ENCODE peak calls at places on chromosomes 16 and 17, in eight cellular contexts. One of them, this sample, is unnamed.

GRCh38 chr16:26129997-26130396 is 438.2 kb downstream of the HS3ST4 start:
- DNase-seq in stomach: no peak
- DNase-seq in left lung: no peak
- DNase-seq in heart left ventricle: no peak
- DNase-seq in body of pancreas: no peak
- DNase-seq in CD4-positive, CD25-positive, alpha-beta regulatory T cell: no peak
- DNase-seq in mesendoderm: no peak
- DNase-seq in naive thymus-derived CD4-positive, alpha-beta T cell: no peak
- DNase-seq in this sample: no peak

GRCh38 chr17:57697891-57698708 is 47.0 kb downstream of the CCDC182 start:
- DNase-seq in stomach: no peak
- DNase-seq in CD4-positive, CD25-positive, alpha-beta regulatory T cell: no peak
- DNase-seq in body of pancreas: no peak
- DNase-seq in left lung: no peak
- DNase-seq in heart left ventricle: no peak
- DNase-seq in naive thymus-derived CD4-positive, alpha-beta T cell: no peak
- DNase-seq in mesendoderm: peak; percentile 75
- DNase-seq in this sample: no peak

GRCh38 chr17:28507567-28508195 is 1.5 kb downstream of the FOXN1 start:
- DNase-seq in mesendoderm: no peak
- DNase-seq in body of pancreas: no peak
- DNase-seq in left lung: no peak
- DNase-seq in stomach: no peak
- DNase-seq in naive thymus-derived CD4-positive, alpha-beta T cell: no peak
- DNase-seq in heart left ventricle: no peak
- DNase-seq in CD4-positive, CD25-positive, alpha-beta regulatory T cell: no peak
- DNase-seq in this sample: no peak

GRCh38 chr16:49647673-49648072 is 208.2 kb downstream of the ZNF423 start:
- DNase-seq in CD4-positive, CD25-positive, alpha-beta regulatory T cell: no peak
- DNase-seq in mesendoderm: no peak
- DNase-seq in naive thymus-derived CD4-positive, alpha-beta T cell: no peak
- DNase-seq in heart left ventricle: no peak
- DNase-seq in body of pancreas: no peak
- DNase-seq in left lung: no peak
- DNase-seq in stomach: no peak
- DNase-seq in this sample: no peak

GRCh38 chr16:85750827-85751641 is at the start of gene C16orf74:
- DNase-seq in body of pancreas: peak; percentile 39
- DNase-seq in CD4-positive, CD25-positive, alpha-beta regulatory T cell: no peak
- DNase-seq in left lung: peak; percentile 91
- DNase-seq in mesendoderm: no peak
- DNase-seq in stomach: peak; percentile 68
- DNase-seq in naive thymus-derived CD4-positive, alpha-beta T cell: peak; percentile 8
- DNase-seq in heart left ventricle: no peak
- DNase-seq in this sample: peak; percentile 73

GRCh38 chr16:28876016-28876659 is 2.1 kb upstream of the ATP2A1 start:
- DNase-seq in stomach: no peak
- DNase-seq in CD4-positive, CD25-positive, alpha-beta regulatory T cell: no peak
- DNase-seq in naive thymus-derived CD4-positive, alpha-beta T cell: no peak
- DNase-seq in heart left ventricle: no peak
- DNase-seq in left lung: no peak
- DNase-seq in mesendoderm: no peak
- DNase-seq in body of pancreas: no peak
- DNase-seq in this sample: no peak

GRCh38 chr16:28587386-28587785 is 9.5 kb downstream of the SULT1A2 start:
- DNase-seq in stomach: no peak
- DNase-seq in body of pancreas: no peak
- DNase-seq in left lung: no peak
- DNase-seq in mesendoderm: no peak
- DNase-seq in CD4-positive, CD25-positive, alpha-beta regulatory T cell: no peak
- DNase-seq in naive thymus-derived CD4-positive, alpha-beta T cell: no peak
- DNase-seq in heart left ventricle: no peak
- DNase-seq in this sample: no peak

GRCh38 chr16:68731569-68732067 is 5.5 kb upstream of the CDH1 start:
- DNase-seq in stomach: no peak
- DNase-seq in heart left ventricle: no peak
- DNase-seq in CD4-positive, CD25-positive, alpha-beta regulatory T cell: no peak
- DNase-seq in naive thymus-derived CD4-positive, alpha-beta T cell: no peak
- DNase-seq in mesendoderm: no peak
- DNase-seq in body of pancreas: no peak
- DNase-seq in left lung: no peak
- DNase-seq in this sample: no peak

GRCh38 chr16:361872-362701 is 8.3 kb downstream of the MRPL28 start:
- DNase-seq in CD4-positive, CD25-positive, alpha-beta regulatory T cell: peak; percentile 80
- DNase-seq in stomach: peak; percentile 84
- DNase-seq in left lung: peak; percentile 91
- DNase-seq in naive thymus-derived CD4-positive, alpha-beta T cell: peak; percentile 43
- DNase-seq in body of pancreas: peak; percentile 83
- DNase-seq in heart left ventricle: peak; percentile 86
- DNase-seq in mesendoderm: peak; percentile 84
- DNase-seq in this sample: peak; percentile 85

GRCh38 chr16:72179592-72179991 is 7.6 kb upstream of the PMFBP1 start:
- DNase-seq in left lung: no peak
- DNase-seq in naive thymus-derived CD4-positive, alpha-beta T cell: no peak
- DNase-seq in heart left ventricle: no peak
- DNase-seq in CD4-positive, CD25-positive, alpha-beta regulatory T cell: no peak
- DNase-seq in stomach: no peak
- DNase-seq in body of pancreas: no peak
- DNase-seq in mesendoderm: no peak
- DNase-seq in this sample: no peak

GRCh38 chr17:82668024-82668630 is 19.9 kb upstream of the WDR45B start:
- DNase-seq in heart left ventricle: peak; percentile 47
- DNase-seq in CD4-positive, CD25-positive, alpha-beta regulatory T cell: no peak
- DNase-seq in stomach: no peak
- DNase-seq in mesendoderm: no peak
- DNase-seq in left lung: no peak
- DNase-seq in naive thymus-derived CD4-positive, alpha-beta T cell: no peak
- DNase-seq in body of pancreas: no peak
- DNase-seq in this sample: no peak

GRCh38 chr16:85553436-85554113 is 59.5 kb upstream of the GSE1 start:
- DNase-seq in naive thymus-derived CD4-positive, alpha-beta T cell: peak; percentile 25
- DNase-seq in left lung: peak; percentile 93
- DNase-seq in heart left ventricle: peak; percentile 90
- DNase-seq in body of pancreas: peak; percentile 68
- DNase-seq in CD4-positive, CD25-positive, alpha-beta regulatory T cell: peak; percentile 63
- DNase-seq in stomach: peak; percentile 79
- DNase-seq in mesendoderm: peak; percentile 90
- DNase-seq in this sample: peak; percentile 88

GRCh38 chr17:40602445-40603443 is 37.5 kb upstream of the CCR7 start:
- DNase-seq in naive thymus-derived CD4-positive, alpha-beta T cell: peak; percentile 90
- DNase-seq in body of pancreas: no peak
- DNase-seq in left lung: no peak
- DNase-seq in CD4-positive, CD25-positive, alpha-beta regulatory T cell: peak; percentile 89
- DNase-seq in heart left ventricle: no peak
- DNase-seq in stomach: no peak
- DNase-seq in mesendoderm: no peak
- DNase-seq in this sample: no peak

GRCh38 chr17:70110443-70110880 is 35.4 kb downstream of the KCNJ16 start:
- DNase-seq in left lung: no peak
- DNase-seq in body of pancreas: no peak
- DNase-seq in stomach: no peak
- DNase-seq in heart left ventricle: no peak
- DNase-seq in mesendoderm: no peak
- DNase-seq in naive thymus-derived CD4-positive, alpha-beta T cell: no peak
- DNase-seq in CD4-positive, CD25-positive, alpha-beta regulatory T cell: no peak
- DNase-seq in this sample: no peak

DNA sequence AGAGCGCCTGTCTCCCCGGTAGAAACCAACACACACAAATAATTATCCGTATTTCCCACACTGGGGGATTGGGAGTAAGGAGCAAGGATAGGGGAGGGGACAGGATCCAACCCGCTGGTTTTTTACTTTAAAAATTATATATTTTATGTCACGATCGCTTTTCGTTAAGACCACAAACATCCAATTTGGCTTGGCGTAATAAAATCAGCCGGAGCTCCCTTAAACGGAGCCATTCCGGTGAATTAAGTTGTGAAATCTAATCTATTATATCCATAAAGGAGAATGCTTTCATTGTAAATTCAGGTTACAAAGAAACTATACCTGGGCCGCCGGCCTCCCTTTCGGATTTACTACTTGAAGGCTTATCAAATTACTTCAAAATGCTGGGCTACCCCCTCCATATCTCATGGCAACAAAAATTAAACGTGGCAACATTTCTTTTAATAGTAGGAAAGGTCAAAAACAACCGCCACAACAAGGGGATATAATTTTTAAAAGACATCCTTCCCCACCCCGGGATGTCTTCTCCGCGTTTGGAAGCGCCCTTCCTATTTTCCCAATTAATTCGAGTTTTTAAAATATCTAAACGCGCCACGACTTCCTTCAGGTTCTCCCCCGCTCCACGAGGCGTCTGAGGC is 47.1 kb upstream of the SLC38A10 start:
- DNase-seq in stomach: no peak
- DNase-seq in naive thymus-derived CD4-positive, alpha-beta T cell: no peak
- DNase-seq in heart left ventricle: no peak
- DNase-seq in left lung: no peak
- DNase-seq in CD4-positive, CD25-positive, alpha-beta regulatory T cell: no peak
- DNase-seq in body of pancreas: no peak
- DNase-seq in mesendoderm: no peak
- DNase-seq in this sample: no peak
- H3K4me1 ChIP-seq in stomach: peaks cover 74% of the 10 kb centered on the region
- H3K4me1 ChIP-seq in naive thymus-derived CD4-positive, alpha-beta T cell: peaks cover 17% of the 10 kb centered on the region
- H3K4me1 ChIP-seq in heart left ventricle: peaks cover 49% of the 10 kb centered on the region
- H3K4me1 ChIP-seq in left lung: peaks cover 80% of the 10 kb centered on the region
- H3K4me1 ChIP-seq in CD4-positive, CD25-positive, alpha-beta regulatory T cell: peaks cover 38% of the 10 kb centered on the region
- H3K4me1 ChIP-seq in body of pancreas: peaks cover 70% of the 10 kb centered on the region
- H3K4me1 ChIP-seq in mesendoderm: peaks cover 14% of the 10 kb centered on the region
- H3K4me1 ChIP-seq in this sample: no peaks in the 10 kb centered on the region

GRCh38 chr16:55406651-55407050 is 72.3 kb upstream of the MMP2 start:
- DNase-seq in CD4-positive, CD25-positive, alpha-beta regulatory T cell: no peak
- DNase-seq in mesendoderm: no peak
- DNase-seq in stomach: no peak
- DNase-seq in heart left ventricle: no peak
- DNase-seq in naive thymus-derived CD4-positive, alpha-beta T cell: no peak
- DNase-seq in left lung: no peak
- DNase-seq in body of pancreas: no peak
- DNase-seq in this sample: no peak

GRCh38 chr16:55401036-55401435 is 77.0 kb downstream of the IRX6 start:
- DNase-seq in body of pancreas: no peak
- DNase-seq in stomach: no peak
- DNase-seq in CD4-positive, CD25-positive, alpha-beta regulatory T cell: no peak
- DNase-seq in heart left ventricle: no peak
- DNase-seq in mesendoderm: no peak
- DNase-seq in naive thymus-derived CD4-positive, alpha-beta T cell: no peak
- DNase-seq in left lung: no peak
- DNase-seq in this sample: no peak

GRCh38 chr16:55398683-55399230 is 74.8 kb downstream of the IRX6 start:
- DNase-seq in CD4-positive, CD25-positive, alpha-beta regulatory T cell: no peak
- DNase-seq in left lung: no peak
- DNase-seq in naive thymus-derived CD4-positive, alpha-beta T cell: no peak
- DNase-seq in mesendoderm: peak; percentile 18
- DNase-seq in body of pancreas: no peak
- DNase-seq in heart left ventricle: no peak
- DNase-seq in stomach: no peak
- DNase-seq in this sample: no peak

GRCh38 chr16:55399911-55400310 is 75.9 kb downstream of the IRX6 start:
- DNase-seq in left lung: no peak
- DNase-seq in CD4-positive, CD25-positive, alpha-beta regulatory T cell: no peak
- DNase-seq in naive thymus-derived CD4-positive, alpha-beta T cell: no peak
- DNase-seq in heart left ventricle: no peak
- DNase-seq in stomach: no peak
- DNase-seq in body of pancreas: no peak
- DNase-seq in mesendoderm: no peak
- DNase-seq in this sample: no peak

DNA sequence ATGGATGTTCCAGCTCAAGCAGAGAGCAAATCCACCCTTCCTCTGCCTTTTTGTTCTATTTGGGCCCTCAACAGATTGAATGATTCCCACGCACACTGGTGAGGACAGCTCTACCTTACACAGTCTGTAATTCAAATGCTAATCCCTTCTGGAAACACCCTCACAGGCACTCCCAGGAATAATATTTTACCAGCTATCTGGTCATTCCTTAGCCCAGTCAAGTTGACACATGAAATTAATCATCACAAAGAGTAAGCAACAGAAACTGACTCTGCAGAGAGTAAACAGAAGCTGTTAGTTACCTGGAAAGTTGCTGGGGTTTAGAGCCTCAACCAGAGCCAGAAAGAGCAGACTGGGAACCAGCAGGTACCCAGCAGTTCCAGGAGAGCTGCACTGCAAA is 75.5 kb upstream of the MMP2 start:
- DNase-seq in left lung: no peak
- DNase-seq in mesendoderm: no peak
- DNase-seq in body of pancreas: no peak
- DNase-seq in heart left ventricle: no peak
- DNase-seq in stomach: no peak
- DNase-seq in naive thymus-derived CD4-positive, alpha-beta T cell: no peak
- DNase-seq in CD4-positive, CD25-positive, alpha-beta regulatory T cell: no peak
- DNase-seq in this sample: no peak
- H3K27ac ChIP-seq in left lung: no peak overlapping the region
- H3K27ac ChIP-seq in mesendoderm: no peak overlapping the region
- H3K27ac ChIP-seq in body of pancreas: no peak overlapping the region
- H3K27ac ChIP-seq in heart left ventricle: no peak overlapping the region
- H3K27ac ChIP-seq in stomach: no peak overlapping the region
- H3K27ac ChIP-seq in naive thymus-derived CD4-positive, alpha-beta T cell: no peak overlapping the region
- H3K27ac ChIP-seq in CD4-positive, CD25-positive, alpha-beta regulatory T cell: no peak overlapping the region
- H3K27ac ChIP-seq in this sample: no peak overlapping the region

GRCh38 chr16:51149721-51150158 is 1.3 kb downstream of the SALL1 start:
- DNase-seq in stomach: no peak
- DNase-seq in body of pancreas: no peak
- DNase-seq in heart left ventricle: no peak
- DNase-seq in mesendoderm: no peak
- DNase-seq in CD4-positive, CD25-positive, alpha-beta regulatory T cell: no peak
- DNase-seq in naive thymus-derived CD4-positive, alpha-beta T cell: no peak
- DNase-seq in left lung: peak; percentile 71
- DNase-seq in this sample: no peak
- H3K4me3 ChIP-seq in stomach: peak overlapping the region; percentile 53
- H3K4me3 ChIP-seq in body of pancreas: no peak overlapping the region
- H3K4me3 ChIP-seq in heart left ventricle: no peak overlapping the region
- H3K4me3 ChIP-seq in mesendoderm: peak overlapping the region; percentile 91
- H3K4me3 ChIP-seq in CD4-positive, CD25-positive, alpha-beta regulatory T cell: no peak overlapping the region
- H3K4me3 ChIP-seq in naive thymus-derived CD4-positive, alpha-beta T cell: no peak overlapping the region
- H3K4me3 ChIP-seq in left lung: no peak overlapping the region
- H3K4me3 ChIP-seq in this sample: peak overlapping the region; percentile 88

DNA sequence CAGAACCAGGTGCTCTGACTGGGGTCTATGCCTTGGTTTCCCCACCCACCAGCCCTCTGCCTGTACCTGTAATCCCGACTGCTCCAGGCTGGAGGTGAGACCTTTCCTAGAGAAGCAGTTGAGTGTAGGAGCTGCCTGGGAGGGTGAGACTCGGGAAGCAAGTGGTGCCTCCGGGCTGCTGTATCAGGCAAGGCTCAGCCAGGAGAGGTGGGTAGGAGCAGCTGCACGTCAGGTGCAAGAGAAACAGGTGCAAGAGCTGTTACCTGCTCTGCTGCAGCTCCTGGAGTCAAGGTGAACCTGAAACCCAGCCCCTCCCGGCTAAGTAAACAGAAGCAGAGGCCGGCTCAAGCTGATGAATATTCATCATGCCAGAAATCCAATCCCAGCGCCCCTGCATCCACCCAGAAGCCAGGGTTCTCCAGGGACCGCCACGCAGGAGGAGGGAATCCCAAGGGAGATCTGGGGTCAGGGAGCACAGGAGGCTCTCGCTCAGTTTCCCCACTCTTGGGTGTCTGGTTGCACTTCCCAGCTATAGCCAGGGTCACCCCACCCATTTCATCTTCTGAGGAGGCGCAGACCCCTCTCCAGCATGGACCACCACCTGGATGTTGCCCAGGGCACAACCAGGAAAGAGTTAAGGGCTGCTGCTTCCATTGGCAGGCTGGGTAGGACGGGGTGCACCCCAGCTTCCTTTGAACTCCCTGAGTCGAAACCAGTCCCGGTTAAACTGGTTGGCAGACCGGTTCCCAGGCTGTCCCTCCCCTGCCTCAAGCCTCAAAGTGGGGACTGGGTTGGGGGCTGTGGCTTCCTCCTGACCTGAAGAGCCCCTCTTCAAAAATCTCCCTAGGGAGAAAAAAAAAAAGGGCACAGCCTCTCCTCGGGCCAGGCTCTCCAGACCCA is at the start of gene PRR15L:
- DNase-seq in CD4-positive, CD25-positive, alpha-beta regulatory T cell: no peak
- DNase-seq in stomach: peak; percentile 93
- DNase-seq in naive thymus-derived CD4-positive, alpha-beta T cell: no peak
- DNase-seq in mesendoderm: no peak
- DNase-seq in left lung: no peak
- DNase-seq in body of pancreas: peak; percentile 91
- DNase-seq in heart left ventricle: no peak
- DNase-seq in this sample: no peak
- H3K4me1 ChIP-seq in CD4-positive, CD25-positive, alpha-beta regulatory T cell: no peaks in the 10 kb centered on the region
- H3K4me1 ChIP-seq in stomach: peaks cover 22% of the 10 kb centered on the region
- H3K4me1 ChIP-seq in naive thymus-derived CD4-positive, alpha-beta T cell: no peaks in the 10 kb centered on the region
- H3K4me1 ChIP-seq in mesendoderm: peaks cover 2% of the 10 kb centered on the region
- H3K4me1 ChIP-seq in left lung: no peaks in the 10 kb centered on the region
- H3K4me1 ChIP-seq in body of pancreas: peaks cover 58% of the 10 kb centered on the region
- H3K4me1 ChIP-seq in heart left ventricle: no peaks in the 10 kb centered on the region
- H3K4me1 ChIP-seq in this sample: no peaks in the 10 kb centered on the region